ENCODE peak calls at places on chromosomes 5 and 9, in eight cellular contexts. N is AG09319, M is ascending aorta, U is MCF 10A, F is uterus, P is pancreas, Y is bronchial epithelial cell, C is cardiac fibroblast. W is an unnamed sample.

GRCh38 chr5:78540335-78541057 is 108.1 kb downstream of the LHFPL2 start:
- DNase-seq in N (no peak), M (no peak), U (no peak), F (no peak), P (no peak), Y (no peak), C (peak; percentile 49), W (no peak)

GRCh38 chr9:38067611-38067891 is 1.5 kb downstream of the SHB start:
- DNase-seq in N (no peak), M (no peak), U (no peak), F (peak; percentile 23), P (peak; percentile 50), Y (no peak), C (peak; percentile 41), W (no peak)

GRCh38 chr5:63131618-63132285 is 553.1 kb downstream of the LRRC70 start:
- DNase-seq in N (no peak), M (no peak), U (peak; percentile 60), F (no peak), P (no peak), Y (peak; percentile 95), C (peak; percentile 88), W (no peak)

GRCh38 chr9:136137321-136138054 is 18.8 kb upstream of the TMEM250 start:
- DNase-seq in N (no peak), M (no peak), U (no peak), F (no peak), P (peak; percentile 66), Y (no peak), C (no peak), W (no peak)

GRCh38 chr5:33611882-33612281 is 171.1 kb downstream of the TARS1 start:
- DNase-seq in N (peak; percentile 5), M (no peak), U (peak; percentile 43), F (no peak), P (no peak), Y (peak; percentile 2), C (peak; percentile 83), W (no peak)

GRCh38 chr5:10162468-10162867 is 87.2 kb downstream of the ATPSCKMT start:
- DNase-seq in N (no peak), M (no peak), U (no peak), F (no peak), P (no peak), Y (no peak), C (no peak), W (no peak)

GRCh38 chr9:115292584-115293271 is 174.8 kb upstream of the TNC start:
- DNase-seq in N (no peak), M (no peak), U (no peak), F (no peak), P (no peak), Y (no peak), C (no peak), W (no peak)

GRCh38 chr5:16013334-16014065 is 166.1 kb downstream of the MARCHF11 start:
- DNase-seq in N (no peak), M (no peak), U (peak; percentile 16), F (no peak), P (no peak), Y (peak; percentile 42), C (no peak), W (no peak)

GRCh38 chr5:172353271-172353807 is 69.8 kb upstream of the UBTD2 start:
- DNase-seq in N (peak; percentile 18), M (no peak), U (no peak), F (no peak), P (no peak), Y (no peak), C (no peak), W (no peak)

GRCh38 chr5:81749562-81750307 is 1.2 kb downstream of the SSBP2 start:
- DNase-seq in N (no peak), M (no peak), U (no peak), F (peak; percentile 51), P (peak; percentile 39), Y (no peak), C (peak; percentile 23), W (no peak)

GRCh38 chr5:24510523-24510988 is 134.2 kb downstream of the CDH10 start:
- DNase-seq in N (no peak), M (no peak), U (no peak), F (no peak), P (no peak), Y (no peak), C (no peak), W (no peak)

GRCh38 chr5:119385136-119386128 is 29.6 kb downstream of the TNFAIP8 start:
- DNase-seq in N (no peak), M (no peak), U (no peak), F (no peak), P (no peak), Y (no peak), C (no peak), W (no peak)

GRCh38 chr5:95261369-95262175 is 23.3 kb downstream of the MCTP1 start:
- DNase-seq in N (peak; percentile 4), M (no peak), U (peak; percentile 52), F (no peak), P (no peak), Y (peak; percentile 33), C (peak; percentile 76), W (no peak)

GRCh38 chr5:76715734-76716455 is at the start of gene F2R:
- DNase-seq in N (no peak), M (no peak), U (peak; percentile 57), F (peak; percentile 40), P (no peak), Y (no peak), C (peak; percentile 82), W (no peak)

GRCh38 chr5:93088997-93089396 is 492.0 kb downstream of the NR2F1-AS1 start:
- DNase-seq in N (no peak), M (no peak), U (no peak), F (no peak), P (no peak), Y (no peak), C (peak; percentile 37), W (no peak)

GRCh38 chr5:154577449-154577848 is 99.4 kb upstream of the HAND1 start:
- DNase-seq in N (no peak), M (no peak), U (no peak), F (no peak), P (no peak), Y (peak; percentile 7), C (no peak), W (no peak)

GRCh38 chr9:86674475-86674874 is 272.8 kb downstream of the GAS1 start:
- DNase-seq in N (no peak), M (no peak), U (no peak), F (no peak), P (no peak), Y (no peak), C (no peak), W (no peak)

GRCh38 chr9:8719833-8720486 is 920.4 kb upstream of the DMAC1 start:
- DNase-seq in N (no peak), M (no peak), U (no peak), F (no peak), P (no peak), Y (no peak), C (no peak), W (no peak)

GRCh38 chr9:125146247-125146646 is 2.9 kb upstream of the SCAI start:
- DNase-seq in N (peak; percentile 71), M (no peak), U (peak; percentile 52), F (no peak), P (no peak), Y (no peak), C (peak; percentile 62), W (no peak)

GRCh38 chr5:15933481-15934207 is 245.9 kb downstream of the MARCHF11 start:
- DNase-seq in N (no peak), M (no peak), U (no peak), F (no peak), P (no peak), Y (no peak), C (peak; percentile 11), W (no peak)

GRCh38 chr9:35615981-35616680 is 2.1 kb downstream of the CD72 start:
- DNase-seq in N (no peak), M (no peak), U (no peak), F (no peak), P (no peak), Y (no peak), C (no peak), W (no peak)

GRCh38 chr9:93590609-93591234 is 14.3 kb downstream of the PHF2 start:
- DNase-seq in N (no peak), M (no peak), U (no peak), F (no peak), P (no peak), Y (no peak), C (no peak), W (no peak)

GRCh38 chr5:158998911-158999705 is 100.6 kb downstream of the EBF1 start:
- DNase-seq in N (no peak), M (no peak), U (no peak), F (no peak), P (no peak), Y (no peak), C (no peak), W (no peak)

GRCh38 chr5:73379435-73379834 is 69.1 kb downstream of the FOXD1 start:
- DNase-seq in N (no peak), M (no peak), U (no peak), F (no peak), P (no peak), Y (no peak), C (no peak), W (no peak)
- TF ChIP-seq CTCF in N (no peak), M (no peak), U (no peak), F (no peak), P (no peak), Y (no peak), C (no peak), W (no peak)

GRCh38 chr5:35213608-35214007 is 16.7 kb downstream of the PRLR start:
- DNase-seq in N (no peak), M (no peak), U (peak; percentile 29), F (no peak), P (no peak), Y (no peak), C (no peak), W (no peak)
- TF ChIP-seq CTCF in N (no peak), M (no peak), U (no peak), F (no peak), P (no peak), Y (no peak), C (no peak), W (no peak)

DNA sequence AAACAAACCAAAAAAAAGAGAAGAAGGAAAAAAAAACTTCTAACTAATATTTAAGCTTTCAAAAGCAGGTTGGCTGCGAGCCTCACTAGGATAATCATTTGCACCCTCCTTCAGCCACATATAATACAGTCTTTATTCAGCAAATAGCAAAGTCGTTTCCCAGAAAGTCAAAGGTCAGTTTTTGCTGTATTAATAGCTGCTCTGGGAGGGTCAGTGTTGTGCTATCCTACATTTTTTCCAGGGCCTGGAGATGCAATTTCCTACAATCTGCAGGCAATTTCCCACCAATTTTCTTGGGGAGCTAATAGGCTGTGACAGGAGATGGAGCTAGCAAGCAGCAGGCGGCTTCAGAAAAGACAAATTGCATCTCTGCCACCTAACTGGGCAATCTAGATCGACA is 136.8 kb downstream of the TLE1 start:
- DNase-seq in N (no peak), M (no peak), U (no peak), F (no peak), P (no peak), Y (no peak), C (no peak), W (no peak)
- TF ChIP-seq CTCF in N (no peak), M (no peak), U (no peak), F (no peak), P (no peak), Y (no peak), C (no peak), W (no peak)

DNA sequence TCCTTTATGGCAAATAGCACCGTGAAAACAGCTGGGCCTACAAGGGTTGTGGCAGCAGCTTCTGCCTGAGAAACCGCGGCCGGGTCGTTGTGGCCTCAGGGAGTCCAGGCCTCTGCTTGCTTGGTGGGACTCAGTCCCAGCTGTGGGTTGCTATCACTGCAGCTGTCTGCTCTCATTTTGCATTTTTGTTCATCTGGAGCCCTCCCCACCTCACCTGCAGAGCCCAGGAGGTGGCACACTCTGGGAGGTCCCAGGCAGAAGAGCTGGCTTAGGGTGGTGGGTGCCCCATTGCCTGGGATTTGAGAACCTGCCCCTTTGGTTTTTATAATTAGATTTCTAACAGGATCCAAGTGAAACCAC is 138.4 kb downstream of the GADD45G start:
- DNase-seq in N (no peak), M (no peak), U (no peak), F (no peak), P (no peak), Y (no peak), C (no peak), W (no peak)
- TF ChIP-seq CTCF in N (no peak), M (no peak), U (no peak), F (no peak), P (no peak), Y (no peak), C (no peak), W (no peak)

W was measured in omental fat pad.